ENCODE peak calls at places on chromosomes 13 and 19, in four cellular contexts. N is GM12891, D is body of pancreas, Z is midbrain. C is an unnamed sample.

GRCh38 chr19:11286312-11286974 is 9.5 kb upstream of the TSPAN16 start:
- DNase-seq in D (no peak), N (no peak), Z (no peak), C (no peak)

GRCh38 chr13:110293037-110293436 is 13.9 kb downstream of the COL4A1 start:
- DNase-seq in N (no peak), Z (no peak), D (no peak), C (no peak)

GRCh38 chr19:58429745-58430144 is 10.2 kb downstream of the ZNF132 start:
- DNase-seq in Z (no peak), N (no peak), D (no peak), C (no peak)

GRCh38 chr13:84136582-84136981 is 254.3 kb upstream of the SLITRK1 start:
- DNase-seq in D (no peak), Z (no peak), N (no peak), C (no peak)

GRCh38 chr13:24252136-24252535 is 57.2 kb upstream of the C1QTNF9 start:
- DNase-seq in N (no peak), D (no peak), Z (no peak), C (no peak)

GRCh38 chr19:39336483-39336882 is 640 bp upstream of the GMFG start:
- DNase-seq in D (no peak), Z (no peak), N (no peak), C (no peak)

GRCh38 chr13:111792956-111793355 is 274.0 kb upstream of the SOX1 start:
- DNase-seq in N (no peak), D (no peak), Z (no peak), C (no peak)

GRCh38 chr13:48950507-48950886 is 25.2 kb upstream of the FNDC3A start:
- DNase-seq in D (no peak), N (no peak), Z (no peak), C (peak; percentile 23)

GRCh38 chr19:54136086-54136863 is 1.3 kb upstream of the CNOT3 start:
- DNase-seq in Z (no peak), N (no peak), D (no peak), C (no peak)

GRCh38 chr19:677201-677600 is 1.0 kb downstream of the FSTL3 start:
- DNase-seq in N (no peak), Z (no peak), D (peak; percentile 72), C (peak; percentile 38)

GRCh38 chr13:19910336-19911072 is 47.1 kb upstream of the ZMYM5 start:
- DNase-seq in N (no peak), D (no peak), Z (no peak), C (no peak)

GRCh38 chr13:65914707-65915106 is 1315.4 kb downstream of the PCDH9 start:
- DNase-seq in D (no peak), N (no peak), Z (no peak), C (no peak)

GRCh38 chr13:80523134-80523533 is 182.2 kb upstream of the SPRY2 start:
- DNase-seq in D (no peak), N (no peak), Z (no peak), C (no peak)

GRCh38 chr19:3862826-3863500 is 5.9 kb downstream of the ZFR2 start:
- DNase-seq in Z (no peak), D (no peak), N (no peak), C (no peak)

GRCh38 chr13:45167611-45168554 is 33.0 kb downstream of the KCTD4 start:
- DNase-seq in D (peak; percentile 79), N (no peak), Z (no peak), C (no peak)

GRCh38 chr19:36488816-36489138 is 584 bp downstream of the ZNF566 start:
- DNase-seq in Z (no peak), N (no peak), D (peak; percentile 23), C (peak; percentile 39)

GRCh38 chr19:16660763-16661479 is at the start of gene TMEM38A:
- DNase-seq in N (peak; percentile 32), Z (peak; percentile 29), D (peak; percentile 66), C (no peak)

GRCh38 chr13:99496322-99497142 is 4.7 kb upstream of the TM9SF2 start:
- DNase-seq in D (peak; percentile 32), N (no peak), Z (peak; percentile 62), C (peak; percentile 98)

GRCh38 chr19:46404884-46405658 is 8.3 kb downstream of the CCDC8 start:
- DNase-seq in D (peak; percentile 73), Z (no peak), N (no peak), C (peak; percentile 56)

GRCh38 chr19:42407816-42408175 is 17.7 kb upstream of the CNFN start:
- DNase-seq in D (no peak), Z (no peak), N (no peak), C (no peak)

GRCh38 chr13:73898276-73898675 is 235.9 kb downstream of the KLF12 start:
- DNase-seq in Z (no peak), D (no peak), N (no peak), C (no peak)

GRCh38 chr13:99774644-99775043 is 196.9 kb downstream of the ZIC5 start:
- DNase-seq in Z (no peak), N (no peak), D (no peak), C (no peak)

GRCh38 chr19:11697284-11697855 is 41.4 kb downstream of the ZNF823 start:
- DNase-seq in D (no peak), N (no peak), Z (no peak), C (no peak)

GRCh38 chr19:43799502-43800142 is 2.6 kb downstream of the LYPD5 start:
- DNase-seq in Z (no peak), D (no peak), N (no peak), C (no peak)

GRCh38 chr13:71316964-71317363 is 550.0 kb downstream of the DACH1 start:
- DNase-seq in D (no peak), Z (no peak), N (no peak), C (no peak)

GRCh38 chr13:43331676-43332075 is 308.3 kb downstream of the DNAJC15 start:
- DNase-seq in Z (peak; percentile 68), N (no peak), D (no peak), C (no peak)

GRCh38 chr19:51501594-51502263 is at the start of gene SIGLEC12:
- DNase-seq in N (no peak), D (no peak), Z (peak; percentile 6), C (no peak)

GRCh38 chr13:49124693-49125304 is 95.3 kb upstream of the MLNR start:
- DNase-seq in N (no peak), Z (no peak), D (no peak), C (no peak)

GRCh38 chr13:75749407-75749806 is 113.3 kb downstream of the LMO7 start:
- DNase-seq in D (no peak), N (no peak), Z (no peak), C (no peak)

GRCh38 chr19:709196-709964 is 645 bp downstream of the PALM start:
- DNase-seq in D (no peak), N (no peak), Z (no peak), C (no peak)

GRCh38 chr19:34229721-34230120 is 24.6 kb upstream of the GARRE1 start:
- DNase-seq in N (no peak), D (no peak), Z (no peak), C (no peak)

GRCh38 chr19:33285441-33285927 is 16.9 kb downstream of the CEBPA start:
- DNase-seq in Z (no peak), N (no peak), D (no peak), C (peak; percentile 58)

GRCh38 chr13:36858285-36858684 is 39.3 kb downstream of the RFXAP start:
- DNase-seq in D (no peak), N (no peak), Z (peak; percentile 43), C (peak; percentile 69)

GRCh38 chr13:48626726-48627451 is 26.8 kb upstream of the CYSLTR2 start:
- DNase-seq in N (no peak), D (no peak), Z (no peak), C (peak; percentile 21)